ENCODE peak calls at places on chromosome 1, in ten cellular contexts. N is AG10803; F is body of pancreas; I is AG04450; U is fibroblast of lung; T is PC-3; R is aorta; C is cardiac fibroblast; E is lung; J is CD8-positive, alpha-beta T cell. K is an unnamed sample.

GRCh38 chr1:30757196-30757949 is at the start of gene LAPTM5:
- DNase-seq in N (peak; percentile 79), F (peak; percentile 17), I (no peak), U (peak; percentile 47), T (no peak), R (peak; percentile 84), C (peak; percentile 36), E (peak; percentile 69), J (peak; percentile 68), K (peak; percentile 23)

GRCh38 chr1:50275564-50275963 is 147.7 kb downstream of the DMRTA2 start:
- DNase-seq in N (no peak), F (no peak), I (no peak), U (no peak), T (peak; percentile 17), R (no peak), C (no peak), E (no peak), J (no peak), K (no peak)

GRCh38 chr1:69485616-69486015 is 82.1 kb upstream of the LRRC7 start:
- DNase-seq in N (no peak), F (no peak), I (no peak), U (no peak), T (no peak), R (no peak), C (no peak), E (no peak), J (no peak), K (no peak)

GRCh38 chr1:230823835-230824485 is 44.4 kb downstream of the C1orf198 start:
- DNase-seq in N (no peak), F (peak; percentile 61), I (no peak), U (no peak), T (no peak), R (no peak), C (no peak), E (no peak), J (no peak), K (no peak)

GRCh38 chr1:208924958-208925357 is 658.6 kb upstream of the CAMK1G start:
- DNase-seq in N (no peak), F (no peak), I (no peak), U (no peak), T (no peak), R (no peak), C (no peak), E (no peak), J (no peak), K (no peak)

GRCh38 chr1:143661418-143662120 is 310.2 kb downstream of the FAM72C start:
- DNase-seq in N (no peak), F (peak; percentile 5), I (no peak), U (no peak), T (no peak), R (no peak), C (no peak), E (no peak), J (no peak), K (no peak)

GRCh38 chr1:35708179-35708891 is 10.3 kb downstream of the C1orf216 start:
- DNase-seq in N (no peak), F (no peak), I (no peak), U (no peak), T (no peak), R (no peak), C (no peak), E (no peak), J (no peak), K (no peak)

GRCh38 chr1:161506336-161507223 is 1.3 kb downstream of the FCGR2A start:
- DNase-seq in N (peak; percentile 43), F (no peak), I (no peak), U (no peak), T (no peak), R (peak; percentile 39), C (peak; percentile 24), E (peak; percentile 66), J (no peak), K (no peak)

GRCh38 chr1:184504695-184505338 is 118.0 kb downstream of the C1orf21 start:
- DNase-seq in N (no peak), F (no peak), I (no peak), U (no peak), T (no peak), R (no peak), C (no peak), E (no peak), J (no peak), K (no peak)

GRCh38 chr1:106924360-106924759 is 132.1 kb upstream of the PRMT6 start:
- DNase-seq in N (peak; percentile 27), F (no peak), I (no peak), U (peak; percentile 22), T (no peak), R (no peak), C (no peak), E (no peak), J (no peak), K (peak; percentile 36)

GRCh38 chr1:24830680-24831272 is 85.5 kb downstream of the CLIC4 start:
- DNase-seq in N (peak; percentile 69), F (no peak), I (peak; percentile 36), U (peak; percentile 89), T (peak; percentile 86), R (no peak), C (peak; percentile 84), E (no peak), J (no peak), K (peak; percentile 84)

GRCh38 chr1:6497215-6497866 is 5.9 kb upstream of the PLEKHG5 start:
- DNase-seq in N (peak; percentile 29), F (peak; percentile 60), I (no peak), U (peak; percentile 20), T (peak; percentile 77), R (no peak), C (peak; percentile 40), E (no peak), J (peak; percentile 55), K (no peak)

GRCh38 chr1:6495041-6495441 is 3.6 kb upstream of the PLEKHG5 start:
- DNase-seq in N (no peak), F (no peak), I (no peak), U (no peak), T (no peak), R (no peak), C (no peak), E (no peak), J (no peak), K (no peak)

GRCh38 chr1:6496890-6497214 is 5.4 kb upstream of the PLEKHG5 start:
- DNase-seq in N (no peak), F (no peak), I (no peak), U (no peak), T (no peak), R (no peak), C (no peak), E (no peak), J (no peak), K (no peak)

GRCh38 chr1:6495540-6496359 is 4.3 kb upstream of the PLEKHG5 start:
- DNase-seq in N (no peak), F (no peak), I (no peak), U (no peak), T (no peak), R (peak; percentile 67), C (no peak), E (no peak), J (no peak), K (no peak)

DNA sequence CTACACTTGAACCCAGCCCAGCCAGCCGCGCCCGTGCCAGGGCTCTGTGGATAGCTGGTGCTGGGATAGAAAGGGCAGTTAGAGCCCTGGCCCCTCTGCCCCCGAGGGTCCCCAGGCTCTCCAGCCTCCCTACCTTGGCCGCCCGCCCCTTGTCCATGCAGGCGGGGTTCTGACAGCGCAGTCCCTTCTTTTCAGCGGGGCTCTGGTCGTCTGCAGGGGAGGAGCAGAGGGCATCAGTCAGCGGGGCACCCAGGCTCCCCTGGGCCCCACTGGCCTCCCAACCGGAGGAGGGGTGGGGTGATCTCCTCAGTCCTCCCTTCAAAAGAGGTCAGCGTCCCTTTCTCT is 4.9 kb upstream of the PLEKHG5 start:
- DNase-seq in N (no peak), F (no peak), I (no peak), U (no peak), T (no peak), R (no peak), C (no peak), E (no peak), J (no peak), K (no peak)
- H3K4me3 ChIP-seq in N (peak overlapping the region; percentile 65), F (no peak overlapping the region), I (peak overlapping the region; percentile 77), U (no peak overlapping the region), T (peak overlapping the region; percentile 89), R (no peak overlapping the region), C (peak overlapping the region; percentile 73), E (no peak overlapping the region), J (no peak overlapping the region), K (peak overlapping the region; percentile 62)

DNA sequence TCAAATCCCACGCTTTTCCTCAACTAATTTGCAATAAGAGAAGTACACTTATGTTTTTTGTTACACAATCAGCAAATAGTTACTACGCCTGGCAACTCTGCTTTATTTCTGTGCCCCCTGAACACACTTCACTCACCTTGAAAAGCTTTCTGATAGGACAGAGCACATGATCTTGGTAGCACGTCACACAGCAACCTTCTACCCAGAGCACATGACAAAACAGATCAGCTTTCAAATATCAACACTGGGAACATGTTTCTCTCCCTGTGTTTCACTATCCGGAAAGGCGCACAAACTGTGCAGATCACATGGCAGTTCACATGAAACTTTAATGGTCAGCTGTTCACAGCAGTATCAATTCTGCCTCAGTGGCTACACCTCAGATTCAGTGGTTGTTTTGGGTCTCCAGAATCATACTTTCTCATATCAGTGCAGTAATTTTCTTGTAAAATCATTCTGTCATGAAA is 2.2 kb downstream of the SLC19A2 start:
- DNase-seq in N (peak; percentile 37), F (peak; percentile 73), I (no peak), U (peak; percentile 89), T (peak; percentile 51), R (no peak), C (peak; percentile 47), E (no peak), J (no peak), K (peak; percentile 44)
- H3K4me3 ChIP-seq in N (peak overlapping the region; percentile 72), F (no peak overlapping the region), I (peak overlapping the region; percentile 28), U (peak overlapping the region; percentile 63), T (peak overlapping the region; percentile 76), R (peak overlapping the region; percentile 41), C (peak overlapping the region; percentile 86), E (no peak overlapping the region), J (no peak overlapping the region), K (no peak overlapping the region)

GRCh38 chr1:119515221-119515620 is 8.2 kb downstream of the HSD3B1 start:
- DNase-seq in N (no peak), F (no peak), I (no peak), U (no peak), T (no peak), R (no peak), C (no peak), E (no peak), J (no peak), K (no peak)

GRCh38 chr1:119516680-119517079 is 9.7 kb downstream of the HSD3B1 start:
- DNase-seq in N (no peak), F (peak; percentile 8), I (no peak), U (no peak), T (no peak), R (no peak), C (no peak), E (no peak), J (no peak), K (no peak)
- H3K4me3 ChIP-seq in N (no peak overlapping the region), F (no peak overlapping the region), I (no peak overlapping the region), U (no peak overlapping the region), T (no peak overlapping the region), R (no peak overlapping the region), C (no peak overlapping the region), E (no peak overlapping the region), J (no peak overlapping the region), K (no peak overlapping the region)

DNA sequence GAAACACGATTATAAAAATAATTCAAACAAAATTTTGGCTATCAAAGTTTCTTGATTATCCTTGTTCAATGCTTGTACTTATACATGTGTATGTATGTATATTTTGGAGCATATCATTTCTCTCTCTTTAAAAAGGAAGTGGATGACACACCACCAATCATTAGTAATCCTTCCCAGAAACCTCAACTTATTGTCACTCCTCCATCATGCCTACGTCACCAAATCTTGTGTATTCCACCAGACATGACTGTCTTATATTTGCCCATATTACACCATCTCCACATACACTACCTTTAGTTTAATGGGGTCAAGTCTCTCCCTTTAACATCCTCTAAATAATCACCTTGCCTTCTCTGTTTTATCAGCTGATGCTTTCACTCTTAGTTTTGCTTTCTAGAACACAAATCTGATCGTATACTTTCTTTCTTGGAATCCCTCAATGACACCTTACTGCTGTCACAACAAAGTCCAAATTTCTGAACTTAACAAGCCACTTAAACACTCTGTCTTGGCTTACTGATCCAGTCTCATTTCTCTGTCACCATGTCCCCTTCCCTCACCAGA is 124.0 kb downstream of the BRINP3 start:
- DNase-seq in N (no peak), F (no peak), I (no peak), U (peak; percentile 34), T (peak; percentile 43), R (no peak), C (no peak), E (no peak), J (no peak), K (no peak)
- H3K4me3 ChIP-seq in N (no peak overlapping the region), F (no peak overlapping the region), I (no peak overlapping the region), U (no peak overlapping the region), T (no peak overlapping the region), R (no peak overlapping the region), C (no peak overlapping the region), E (no peak overlapping the region), J (no peak overlapping the region), K (no peak overlapping the region)